ENCODE peak calls at places on chromosome 19, in eight cellular contexts. One of them, this sample, is unnamed.

GRCh38 chr19:28039677-28040381 is 1173.1 kb downstream of the UQCRFS1 start:
- DNase-seq in Peyer's patch: no peak
- DNase-seq in tibial artery: no peak
- DNase-seq in PC-3: no peak
- DNase-seq in heart right ventricle: no peak
- DNase-seq in fibroblast of lung: no peak
- DNase-seq in adrenal gland: peak
- DNase-seq in breast epithelium: no peak
- DNase-seq in this sample: no peak

GRCh38 chr19:507286-508203 is at the start of gene TPGS1:
- DNase-seq in Peyer's patch: peak
- DNase-seq in tibial artery: peak
- DNase-seq in PC-3: peak
- DNase-seq in heart right ventricle: peak
- DNase-seq in fibroblast of lung: peak
- DNase-seq in adrenal gland: peak
- DNase-seq in breast epithelium: peak
- DNase-seq in this sample: peak

GRCh38 chr19:50003810-50004419 is 21.3 kb downstream of the VRK3 start:
- DNase-seq in Peyer's patch: no peak
- DNase-seq in tibial artery: peak
- DNase-seq in PC-3: peak
- DNase-seq in heart right ventricle: peak
- DNase-seq in fibroblast of lung: peak
- DNase-seq in adrenal gland: peak
- DNase-seq in breast epithelium: no peak
- DNase-seq in this sample: no peak

GRCh38 chr19:6020166-6020967 is 42.4 kb upstream of the RANBP3 start:
- DNase-seq in Peyer's patch: peak
- DNase-seq in tibial artery: no peak
- DNase-seq in PC-3: peak
- DNase-seq in heart right ventricle: no peak
- DNase-seq in fibroblast of lung: no peak
- DNase-seq in adrenal gland: no peak
- DNase-seq in breast epithelium: no peak
- DNase-seq in this sample: no peak

GRCh38 chr19:18205180-18205915 is 1.5 kb upstream of the RAB3A start:
- DNase-seq in Peyer's patch: peak
- DNase-seq in tibial artery: peak
- DNase-seq in PC-3: peak
- DNase-seq in heart right ventricle: peak
- DNase-seq in fibroblast of lung: peak
- DNase-seq in adrenal gland: peak
- DNase-seq in breast epithelium: peak
- DNase-seq in this sample: peak

GRCh38 chr19:28966737-28967401 is 246.1 kb downstream of the UQCRFS1 start:
- DNase-seq in Peyer's patch: no peak
- DNase-seq in tibial artery: no peak
- DNase-seq in PC-3: no peak
- DNase-seq in heart right ventricle: no peak
- DNase-seq in fibroblast of lung: no peak
- DNase-seq in adrenal gland: no peak
- DNase-seq in breast epithelium: no peak
- DNase-seq in this sample: no peak

GRCh38 chr19:39411832-39412099 is 703 bp upstream of the PLEKHG2 start:
- DNase-seq in Peyer's patch: peak
- DNase-seq in tibial artery: peak
- DNase-seq in PC-3: peak
- DNase-seq in heart right ventricle: peak
- DNase-seq in fibroblast of lung: peak
- DNase-seq in adrenal gland: peak
- DNase-seq in breast epithelium: peak
- DNase-seq in this sample: peak

GRCh38 chr19:4977299-4978174 is 8.6 kb downstream of the KDM4B start:
- DNase-seq in Peyer's patch: no peak
- DNase-seq in tibial artery: peak
- DNase-seq in PC-3: no peak
- DNase-seq in heart right ventricle: no peak
- DNase-seq in fibroblast of lung: peak
- DNase-seq in adrenal gland: peak
- DNase-seq in breast epithelium: no peak
- DNase-seq in this sample: peak

GRCh38 chr19:3045885-3046603 is 16.3 kb downstream of the TLE5 start:
- DNase-seq in Peyer's patch: no peak
- DNase-seq in tibial artery: no peak
- DNase-seq in PC-3: no peak
- DNase-seq in heart right ventricle: no peak
- DNase-seq in fibroblast of lung: no peak
- DNase-seq in adrenal gland: no peak
- DNase-seq in breast epithelium: no peak
- DNase-seq in this sample: no peak

GRCh38 chr19:51691122-51692064 is 1.7 kb upstream of the SPACA6 start:
- DNase-seq in Peyer's patch: no peak
- DNase-seq in tibial artery: no peak
- DNase-seq in PC-3: no peak
- DNase-seq in heart right ventricle: no peak
- DNase-seq in fibroblast of lung: peak
- DNase-seq in adrenal gland: peak
- DNase-seq in breast epithelium: no peak
- DNase-seq in this sample: peak

GRCh38 chr19:52664461-52664860 is 26.3 kb upstream of the ZNF83 start:
- DNase-seq in Peyer's patch: no peak
- DNase-seq in tibial artery: no peak
- DNase-seq in PC-3: no peak
- DNase-seq in heart right ventricle: no peak
- DNase-seq in fibroblast of lung: no peak
- DNase-seq in adrenal gland: peak
- DNase-seq in breast epithelium: no peak
- DNase-seq in this sample: no peak

GRCh38 chr19:51337861-51338562 is 3.9 kb downstream of the VSIG10L start:
- DNase-seq in Peyer's patch: no peak
- DNase-seq in tibial artery: no peak
- DNase-seq in PC-3: no peak
- DNase-seq in heart right ventricle: no peak
- DNase-seq in fibroblast of lung: no peak
- DNase-seq in adrenal gland: no peak
- DNase-seq in breast epithelium: no peak
- DNase-seq in this sample: no peak

GRCh38 chr19:4878491-4878968 is 11.1 kb upstream of the PLIN3 start:
- DNase-seq in Peyer's patch: no peak
- DNase-seq in tibial artery: no peak
- DNase-seq in PC-3: no peak
- DNase-seq in heart right ventricle: no peak
- DNase-seq in fibroblast of lung: no peak
- DNase-seq in adrenal gland: no peak
- DNase-seq in breast epithelium: no peak
- DNase-seq in this sample: no peak

GRCh38 chr19:29663861-29664752 is 1.2 kb upstream of the PLEKHF1 start:
- DNase-seq in Peyer's patch: no peak
- DNase-seq in tibial artery: no peak
- DNase-seq in PC-3: peak
- DNase-seq in heart right ventricle: no peak
- DNase-seq in fibroblast of lung: no peak
- DNase-seq in adrenal gland: no peak
- DNase-seq in breast epithelium: peak
- DNase-seq in this sample: no peak

GRCh38 chr19:44587863-44588752 is 25.3 kb upstream of the IGSF23 start:
- DNase-seq in Peyer's patch: no peak
- DNase-seq in tibial artery: no peak
- DNase-seq in PC-3: peak
- DNase-seq in heart right ventricle: no peak
- DNase-seq in fibroblast of lung: peak
- DNase-seq in adrenal gland: no peak
- DNase-seq in breast epithelium: no peak
- DNase-seq in this sample: no peak
- H3K27ac ChIP-seq in Peyer's patch: no peak
- H3K27ac ChIP-seq in tibial artery: no peak
- H3K27ac ChIP-seq in PC-3: peak
- H3K27ac ChIP-seq in heart right ventricle: no peak
- H3K27ac ChIP-seq in fibroblast of lung: peak
- H3K27ac ChIP-seq in adrenal gland: no peak
- H3K27ac ChIP-seq in breast epithelium: no peak
- H3K27ac ChIP-seq in this sample: no peak

GRCh38 chr19:36111200-36111539 is 227 bp downstream of the OVOL3 start:
- DNase-seq in Peyer's patch: no peak
- DNase-seq in tibial artery: no peak
- DNase-seq in PC-3: no peak
- DNase-seq in heart right ventricle: no peak
- DNase-seq in fibroblast of lung: no peak
- DNase-seq in adrenal gland: no peak
- DNase-seq in breast epithelium: no peak
- DNase-seq in this sample: no peak

GRCh38 chr19:36114763-36115452 is at the start of gene POLR2I:
- DNase-seq in Peyer's patch: peak
- DNase-seq in tibial artery: peak
- DNase-seq in PC-3: peak
- DNase-seq in heart right ventricle: peak
- DNase-seq in fibroblast of lung: peak
- DNase-seq in adrenal gland: peak
- DNase-seq in breast epithelium: peak
- DNase-seq in this sample: peak

GRCh38 chr19:36113895-36114762 is 546 bp downstream of the POLR2I start:
- DNase-seq in Peyer's patch: no peak
- DNase-seq in tibial artery: peak
- DNase-seq in PC-3: peak
- DNase-seq in heart right ventricle: peak
- DNase-seq in fibroblast of lung: peak
- DNase-seq in adrenal gland: peak
- DNase-seq in breast epithelium: no peak
- DNase-seq in this sample: peak

GRCh38 chr19:36112678-36113077 is 1.7 kb downstream of the OVOL3 start:
- DNase-seq in Peyer's patch: no peak
- DNase-seq in tibial artery: no peak
- DNase-seq in PC-3: no peak
- DNase-seq in heart right ventricle: no peak
- DNase-seq in fibroblast of lung: no peak
- DNase-seq in adrenal gland: no peak
- DNase-seq in breast epithelium: no peak
- DNase-seq in this sample: no peak

DNA sequence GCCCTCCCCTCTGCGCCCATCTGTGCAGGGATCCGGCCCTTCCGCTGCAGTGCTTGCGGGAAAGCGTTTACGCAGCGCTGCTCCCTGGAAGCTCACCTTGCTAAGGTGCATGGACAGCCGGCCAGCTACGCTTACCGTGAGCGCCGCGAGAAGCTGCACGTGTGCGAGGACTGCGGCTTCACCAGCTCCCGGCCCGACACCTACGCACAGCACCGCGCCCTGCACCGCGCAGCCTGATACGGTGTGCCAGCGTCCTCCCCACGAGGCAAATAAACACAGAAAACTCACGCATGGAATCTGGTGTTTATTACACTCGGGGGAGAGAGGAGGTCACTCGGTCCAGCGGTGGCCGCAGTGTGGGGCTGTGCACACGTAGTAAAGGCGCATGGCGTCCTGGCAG is 1.2 kb downstream of the POLR2I start:
- DNase-seq in Peyer's patch: no peak
- DNase-seq in tibial artery: no peak
- DNase-seq in PC-3: no peak
- DNase-seq in heart right ventricle: no peak
- DNase-seq in fibroblast of lung: no peak
- DNase-seq in adrenal gland: no peak
- DNase-seq in breast epithelium: no peak
- DNase-seq in this sample: no peak
- H3K4me3 ChIP-seq in Peyer's patch: no peak
- H3K4me3 ChIP-seq in tibial artery: peak
- H3K4me3 ChIP-seq in PC-3: peak
- H3K4me3 ChIP-seq in heart right ventricle: peak
- H3K4me3 ChIP-seq in fibroblast of lung: peak
- H3K4me3 ChIP-seq in adrenal gland: no peak
- H3K4me3 ChIP-seq in breast epithelium: no peak
- H3K4me3 ChIP-seq in this sample: no peak

DNA sequence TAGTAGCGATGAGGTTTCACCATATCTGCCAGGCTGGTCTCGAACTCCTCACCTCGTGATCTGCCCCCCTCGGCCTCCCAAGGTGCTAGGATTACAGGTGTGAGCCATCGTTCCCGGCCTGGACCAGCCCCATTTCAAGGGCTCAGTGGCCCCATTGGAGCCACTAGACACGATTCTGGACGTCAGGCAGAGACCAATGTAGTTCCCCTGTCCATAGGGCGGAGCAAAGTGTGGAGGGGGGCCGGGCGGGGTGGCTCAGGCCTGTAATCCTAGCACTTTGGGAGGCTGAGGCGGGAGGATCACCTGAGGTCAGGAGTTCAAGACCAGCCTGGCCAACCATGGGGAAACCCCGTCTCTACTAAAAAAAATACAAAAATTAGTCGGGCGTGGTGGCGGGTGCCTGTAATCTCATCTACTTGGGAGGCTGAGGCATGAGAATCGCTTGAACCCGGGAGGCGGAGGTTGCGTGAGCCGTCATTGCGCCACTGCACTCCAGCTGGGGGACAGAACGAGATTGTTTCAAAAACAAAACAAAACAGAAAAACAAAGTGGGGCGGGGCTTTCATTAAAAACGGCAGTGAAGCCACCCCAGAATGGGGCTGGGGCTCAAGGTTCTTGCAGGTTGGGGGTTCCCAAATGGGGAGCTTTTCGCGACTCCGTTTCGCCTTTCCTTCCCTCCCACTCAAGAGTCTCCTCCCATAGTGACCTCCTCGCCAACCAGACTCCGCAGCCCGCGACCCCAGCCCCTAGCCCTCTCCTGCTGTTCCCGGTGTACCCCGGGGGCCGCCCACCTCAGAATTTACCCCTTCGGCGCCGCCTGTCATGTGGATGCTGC is 758 bp upstream of the TECR start:
- DNase-seq in Peyer's patch: no peak
- DNase-seq in tibial artery: no peak
- DNase-seq in PC-3: no peak
- DNase-seq in heart right ventricle: no peak
- DNase-seq in fibroblast of lung: peak
- DNase-seq in adrenal gland: peak
- DNase-seq in breast epithelium: no peak
- DNase-seq in this sample: no peak
- H3K27ac ChIP-seq in Peyer's patch: peak
- H3K27ac ChIP-seq in tibial artery: peak
- H3K27ac ChIP-seq in PC-3: no peak
- H3K27ac ChIP-seq in heart right ventricle: peak
- H3K27ac ChIP-seq in fibroblast of lung: peak
- H3K27ac ChIP-seq in adrenal gland: no peak
- H3K27ac ChIP-seq in breast epithelium: peak
- H3K27ac ChIP-seq in this sample: peak

DNA sequence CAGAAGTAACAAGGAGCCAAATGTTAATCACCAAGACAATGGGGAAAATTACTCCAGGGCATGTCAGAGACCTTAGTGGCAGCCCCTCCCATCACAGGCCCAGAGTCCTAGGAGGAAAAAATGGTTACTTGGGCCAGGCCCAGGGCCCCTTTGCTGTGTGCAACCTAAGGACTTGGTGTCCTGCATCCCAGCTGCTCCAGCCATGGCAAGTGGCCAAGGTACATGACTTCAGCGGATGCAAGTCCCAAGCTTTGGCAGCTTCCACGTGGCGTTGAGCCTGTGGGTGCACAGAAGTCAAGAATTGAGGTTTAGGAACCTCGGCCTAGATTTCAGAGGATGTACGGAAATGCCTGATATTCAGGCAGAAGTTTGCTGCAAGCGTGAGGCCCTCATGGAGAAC is 46.7 kb downstream of the OR10H4 start:
- DNase-seq in Peyer's patch: no peak
- DNase-seq in tibial artery: peak
- DNase-seq in PC-3: no peak
- DNase-seq in heart right ventricle: no peak
- DNase-seq in fibroblast of lung: no peak
- DNase-seq in adrenal gland: peak
- DNase-seq in breast epithelium: no peak
- DNase-seq in this sample: no peak
- H3K4me3 ChIP-seq in Peyer's patch: no peak
- H3K4me3 ChIP-seq in tibial artery: no peak
- H3K4me3 ChIP-seq in PC-3: no peak
- H3K4me3 ChIP-seq in heart right ventricle: no peak
- H3K4me3 ChIP-seq in fibroblast of lung: no peak
- H3K4me3 ChIP-seq in adrenal gland: no peak
- H3K4me3 ChIP-seq in breast epithelium: no peak
- H3K4me3 ChIP-seq in this sample: no peak